ENCODE peak calls at places on chromosomes 5 and 9, in five cellular contexts. O is neural crest cell, J is ovary, L is GM20000, G is RWPE1. C is an unnamed sample.

GRCh38 chr9:91991621-91992435 is 41.8 kb upstream of the ROR2 start:
- DNase-seq in O (no peak), L (no peak), J (no peak), G (no peak), C (no peak)

GRCh38 chr5:148653840-148654781 is at the start of gene HTR4:
- DNase-seq in L (no peak), G (no peak), J (no peak), O (peak; percentile 2), C (no peak)

GRCh38 chr5:151750121-151750520 is 8.3 kb downstream of the ATOX1 start:
- DNase-seq in L (no peak), G (no peak), J (no peak), O (no peak), C (no peak)

GRCh38 chr5:159533197-159533596 is 202.9 kb upstream of the IL12B start:
- DNase-seq in L (no peak), J (no peak), G (no peak), O (no peak), C (no peak)

GRCh38 chr5:43000198-43000840 is 39.8 kb downstream of the ANXA2R start:
- DNase-seq in O (no peak), G (no peak), L (no peak), J (no peak), C (no peak)

GRCh38 chr9:124182741-124183140 is 75.0 kb upstream of the NEK6 start:
- DNase-seq in J (no peak), O (no peak), G (no peak), L (no peak), C (no peak)

GRCh38 chr9:134136997-134137302 is 1.1 kb downstream of the WDR5 start:
- DNase-seq in G (no peak), O (no peak), J (no peak), L (no peak), C (no peak)

GRCh38 chr5:126614189-126614588 is 13.4 kb downstream of the PHAX start:
- DNase-seq in J (no peak), O (no peak), L (no peak), G (no peak), C (no peak)

GRCh38 chr9:758147-758546 is 83.3 kb upstream of the DMRT1 start:
- DNase-seq in L (no peak), O (no peak), G (no peak), J (no peak), C (no peak)

GRCh38 chr9:127751269-127752054 is 16.4 kb upstream of the TOR2A start:
- DNase-seq in J (no peak), G (peak; percentile 65), O (peak; percentile 55), L (no peak), C (no peak)

GRCh38 chr5:135019314-135019713 is 14.7 kb downstream of the PITX1 start:
- DNase-seq in L (no peak), O (no peak), G (no peak), J (peak; percentile 3), C (no peak)

GRCh38 chr5:147441191-147441695 is 68.6 kb downstream of the DPYSL3 start:
- DNase-seq in L (no peak), G (no peak), O (no peak), J (no peak), C (no peak)

GRCh38 chr5:134846641-134846960 is 833 bp downstream of the C5orf24 start:
- DNase-seq in O (no peak), J (no peak), G (no peak), L (peak; percentile 21), C (no peak)

GRCh38 chr9:4269872-4270271 is 30.0 kb downstream of the GLIS3 start:
- DNase-seq in J (no peak), G (no peak), O (no peak), L (no peak), C (no peak)

GRCh38 chr5:35804201-35804653 is 52.5 kb upstream of the IL7R start:
- DNase-seq in G (no peak), O (no peak), L (no peak), J (no peak), C (no peak)

GRCh38 chr9:132896906-132897305 is 18.2 kb downstream of the SPACA9 start:
- DNase-seq in L (no peak), O (no peak), J (peak; percentile 60), G (no peak), C (no peak)

GRCh38 chr5:7754997-7755596 is 95.8 kb downstream of the CFAP90 start:
- DNase-seq in J (peak; percentile 67), G (peak; percentile 20), O (peak; percentile 67), L (peak; percentile 65), C (peak; percentile 17)
- TF ChIP-seq CTCF in J (peak; percentile 47), G (peak; percentile 69), O (peak; percentile 92), L (peak; percentile 76), C (no peak)

DNA sequence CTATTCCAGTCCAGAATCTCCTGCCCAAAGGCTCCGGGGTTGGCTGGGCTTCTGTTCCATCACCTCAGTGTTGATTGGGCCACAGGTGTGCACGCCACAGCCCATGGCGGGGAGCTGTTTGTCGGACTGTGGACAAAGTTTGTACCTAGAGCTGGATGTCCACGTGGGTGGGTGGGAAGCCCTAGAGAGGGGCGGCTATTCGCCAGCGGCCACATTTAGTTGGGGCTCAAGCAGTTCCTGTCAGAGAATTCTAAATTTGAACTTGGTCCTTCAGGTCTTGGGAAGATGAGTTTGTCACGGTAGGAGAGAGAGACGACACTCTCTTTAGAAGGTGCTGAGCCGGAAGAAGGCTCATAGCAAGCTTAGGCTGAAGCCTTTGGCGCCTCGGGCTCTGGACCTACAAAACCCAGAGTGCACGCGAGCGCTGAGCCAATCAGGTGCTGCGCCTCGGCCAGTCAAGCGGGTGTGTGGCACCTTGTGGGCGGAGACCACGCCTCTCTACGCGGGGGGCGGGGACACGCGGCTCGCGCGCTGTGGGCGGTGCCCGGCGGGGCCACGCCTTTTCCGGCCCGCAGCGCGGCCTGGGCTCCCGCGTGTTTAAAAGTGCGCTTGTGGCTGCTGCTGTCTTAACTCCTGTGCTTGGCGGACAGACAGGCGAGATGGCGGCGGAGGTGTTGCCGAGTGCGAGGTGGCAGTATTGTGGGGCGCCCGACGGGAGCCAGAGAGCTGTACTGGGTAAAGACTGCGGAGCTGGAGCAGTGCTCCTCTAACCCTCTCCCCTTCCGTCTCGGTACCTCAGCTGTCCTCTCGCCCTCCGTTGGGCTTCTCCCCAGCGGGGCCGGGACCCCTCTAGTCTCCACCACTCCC is at the start of gene POLR1E:
- DNase-seq in G (peak; percentile 98), J (peak; percentile 96), L (peak; percentile 98), O (peak; percentile 91), C (peak; percentile 98)
- TF ChIP-seq CTCF in G (no peak), J (no peak), L (no peak), O (no peak), C (no peak)

DNA sequence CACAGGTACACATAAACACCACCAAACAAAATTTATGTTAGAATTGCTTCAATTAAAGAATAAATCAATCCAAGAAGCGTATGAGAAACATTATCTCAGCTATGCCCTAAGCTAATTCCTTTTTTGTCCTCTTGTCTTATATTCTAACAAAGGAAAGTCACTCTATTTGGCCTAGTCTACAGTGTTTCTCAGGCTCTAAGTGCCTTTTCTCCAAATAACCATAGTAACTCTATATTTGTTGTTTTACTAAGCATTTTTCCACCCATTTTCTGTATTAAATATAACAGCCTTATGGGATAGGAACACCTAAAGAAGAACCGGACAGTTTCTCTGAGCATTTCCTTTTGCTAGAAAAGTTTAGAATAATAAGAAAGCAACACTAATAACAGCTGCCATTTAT is 120.1 kb upstream of the MTAP start:
- DNase-seq in L (no peak), J (no peak), G (no peak), O (no peak), C (no peak)
- TF ChIP-seq CTCF in L (no peak), J (no peak), G (no peak), O (no peak), C (no peak)

GRCh38 chr9:8871396-8871795 is 1071.8 kb upstream of the DMAC1 start:
- DNase-seq in J (no peak), G (no peak), O (no peak), L (no peak), C (no peak)

GRCh38 chr9:8874482-8874881 is 1074.9 kb upstream of the DMAC1 start:
- DNase-seq in O (no peak), J (no peak), G (no peak), L (no peak), C (no peak)

GRCh38 chr9:8871796-8872470 is 1072.4 kb upstream of the DMAC1 start:
- DNase-seq in G (no peak), L (no peak), J (no peak), O (no peak), C (no peak)

GRCh38 chr9:8869812-8870211 is 1070.2 kb upstream of the DMAC1 start:
- DNase-seq in L (no peak), J (no peak), O (no peak), G (no peak), C (no peak)

DNA sequence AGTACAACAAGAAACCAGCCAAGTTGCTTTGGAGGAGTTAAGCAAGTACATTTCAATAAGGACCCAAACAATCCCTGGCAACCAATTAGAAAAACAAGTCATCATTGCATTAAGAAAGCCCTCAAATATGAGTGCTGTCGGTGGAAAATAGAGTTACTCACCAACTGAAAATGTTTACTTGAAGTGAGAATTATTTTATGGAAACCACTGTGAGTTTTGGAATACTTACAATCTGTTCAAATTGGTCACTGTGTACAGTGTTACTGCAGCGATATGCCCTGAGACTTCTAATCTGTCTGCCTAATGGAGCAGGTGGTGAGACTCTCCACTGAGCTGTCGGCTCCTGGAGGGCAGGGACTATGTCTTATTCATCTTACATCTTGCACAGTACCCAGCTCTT is 1073.2 kb upstream of the DMAC1 start:
- DNase-seq in G (no peak), L (no peak), O (no peak), J (no peak), C (no peak)
- TF ChIP-seq CTCF in G (no peak), L (no peak), O (no peak), J (no peak), C (no peak)

GRCh38 chr5:115033861-115034260 is 135.8 kb downstream of the TRIM36 start:
- DNase-seq in J (no peak), G (no peak), O (no peak), L (peak; percentile 13), C (no peak)
- TF ChIP-seq CTCF in J (no peak), G (no peak), O (peak; percentile 22), L (no peak), C (no peak)

GRCh38 chr5:177389368-177390169 is 5.3 kb downstream of the SLC34A1 start:
- DNase-seq in J (no peak), G (peak; percentile 94), O (peak; percentile 23), L (peak; percentile 77), C (peak; percentile 41)
- TF ChIP-seq CTCF in J (no peak), G (no peak), O (no peak), L (no peak), C (no peak)

DNA sequence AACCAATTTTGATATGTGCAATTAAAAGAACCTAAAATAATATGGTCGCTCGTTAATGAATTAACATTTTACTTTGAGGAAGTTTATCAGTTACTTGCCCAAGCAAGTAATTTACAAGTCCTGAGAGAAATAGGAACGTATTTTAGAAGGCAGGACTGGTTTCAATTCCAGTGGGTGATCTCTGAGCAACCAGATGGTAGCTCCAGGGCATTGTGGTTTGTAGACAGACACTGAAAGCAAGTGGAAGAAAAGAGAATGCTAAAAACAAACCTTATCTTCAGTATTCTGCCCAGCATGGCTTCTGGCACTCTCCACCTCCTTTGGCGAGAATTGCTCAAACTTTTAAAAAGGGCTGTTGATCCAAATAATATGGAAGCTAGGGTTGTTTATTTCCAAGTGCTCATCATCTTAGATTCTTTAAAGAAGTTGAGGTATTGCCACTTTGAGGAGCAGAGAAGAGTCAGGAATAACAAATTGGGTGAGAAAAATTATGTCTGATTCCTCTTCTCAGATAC is 31.8 kb upstream of the ERAP2 start:
- DNase-seq in G (no peak), O (no peak), L (no peak), J (no peak), C (no peak)
- TF ChIP-seq CTCF in G (no peak), O (no peak), L (no peak), J (no peak), C (no peak)

C was measured in natural killer cell.